ENCODE peak calls at places on chromosomes 12 and 14, in nine cellular contexts. One of them, this sample, is unnamed.

GRCh38 chr12:47071241-47071852 is 8.1 kb upstream of the PCED1B start:
- DNase-seq in glutamatergic neuron: no peak
- DNase-seq in thyroid gland: no peak
- DNase-seq in T-helper 2 cell: peak; percentile 46
- DNase-seq in fibroblast of the conjunctiva: no peak
- DNase-seq in colonic mucosa: no peak
- DNase-seq in activated CD4-positive, alpha-beta T cell treated with anti-CD3 and anti-CD28 coated beads, Interleukin-2, amount 50 U/mL, for 1 hour: no peak
- DNase-seq in astrocyte of the hippocampus: no peak
- DNase-seq in natural killer cell: no peak
- DNase-seq in this sample: no peak

GRCh38 chr14:103131580-103131979 is 8.3 kb downstream of the TNFAIP2 start:
- DNase-seq in glutamatergic neuron: no peak
- DNase-seq in thyroid gland: no peak
- DNase-seq in T-helper 2 cell: no peak
- DNase-seq in fibroblast of the conjunctiva: no peak
- DNase-seq in colonic mucosa: no peak
- DNase-seq in activated CD4-positive, alpha-beta T cell treated with anti-CD3 and anti-CD28 coated beads, Interleukin-2, amount 50 U/mL, for 1 hour: no peak
- DNase-seq in astrocyte of the hippocampus: no peak
- DNase-seq in natural killer cell: no peak
- DNase-seq in this sample: peak; percentile 44

GRCh38 chr12:101328917-101329316 is 49.0 kb downstream of the UTP20 start:
- DNase-seq in glutamatergic neuron: no peak
- DNase-seq in thyroid gland: no peak
- DNase-seq in T-helper 2 cell: no peak
- DNase-seq in fibroblast of the conjunctiva: no peak
- DNase-seq in colonic mucosa: no peak
- DNase-seq in activated CD4-positive, alpha-beta T cell treated with anti-CD3 and anti-CD28 coated beads, Interleukin-2, amount 50 U/mL, for 1 hour: no peak
- DNase-seq in astrocyte of the hippocampus: no peak
- DNase-seq in natural killer cell: no peak
- DNase-seq in this sample: no peak

GRCh38 chr12:50188875-50189575 is 21.9 kb upstream of the CERS5 start:
- DNase-seq in glutamatergic neuron: no peak
- DNase-seq in thyroid gland: peak; percentile 44
- DNase-seq in T-helper 2 cell: peak; percentile 92
- DNase-seq in fibroblast of the conjunctiva: no peak
- DNase-seq in colonic mucosa: peak; percentile 59
- DNase-seq in activated CD4-positive, alpha-beta T cell treated with anti-CD3 and anti-CD28 coated beads, Interleukin-2, amount 50 U/mL, for 1 hour: peak; percentile 12
- DNase-seq in astrocyte of the hippocampus: no peak
- DNase-seq in natural killer cell: no peak
- DNase-seq in this sample: no peak

GRCh38 chr14:55715889-55716288 is 135.9 kb downstream of the KTN1 start:
- DNase-seq in glutamatergic neuron: no peak
- DNase-seq in thyroid gland: no peak
- DNase-seq in T-helper 2 cell: no peak
- DNase-seq in fibroblast of the conjunctiva: peak; percentile 67
- DNase-seq in colonic mucosa: no peak
- DNase-seq in activated CD4-positive, alpha-beta T cell treated with anti-CD3 and anti-CD28 coated beads, Interleukin-2, amount 50 U/mL, for 1 hour: no peak
- DNase-seq in astrocyte of the hippocampus: peak; percentile 90
- DNase-seq in natural killer cell: no peak
- DNase-seq in this sample: no peak

GRCh38 chr14:31435276-31435675 is 14.9 kb upstream of the HEATR5A start:
- DNase-seq in glutamatergic neuron: no peak
- DNase-seq in thyroid gland: no peak
- DNase-seq in T-helper 2 cell: no peak
- DNase-seq in fibroblast of the conjunctiva: peak; percentile 60
- DNase-seq in colonic mucosa: no peak
- DNase-seq in activated CD4-positive, alpha-beta T cell treated with anti-CD3 and anti-CD28 coated beads, Interleukin-2, amount 50 U/mL, for 1 hour: no peak
- DNase-seq in astrocyte of the hippocampus: no peak
- DNase-seq in natural killer cell: no peak
- DNase-seq in this sample: no peak

GRCh38 chr14:59688224-59689170 is 111.9 kb upstream of the CCDC175 start:
- DNase-seq in glutamatergic neuron: peak; percentile 66
- DNase-seq in thyroid gland: peak; percentile 54
- DNase-seq in T-helper 2 cell: peak; percentile 39
- DNase-seq in fibroblast of the conjunctiva: peak; percentile 29
- DNase-seq in colonic mucosa: peak; percentile 57
- DNase-seq in activated CD4-positive, alpha-beta T cell treated with anti-CD3 and anti-CD28 coated beads, Interleukin-2, amount 50 U/mL, for 1 hour: no peak
- DNase-seq in astrocyte of the hippocampus: peak; percentile 76
- DNase-seq in natural killer cell: no peak
- DNase-seq in this sample: no peak

GRCh38 chr14:55588259-55588699 is 8.3 kb downstream of the KTN1 start:
- DNase-seq in glutamatergic neuron: no peak
- DNase-seq in thyroid gland: no peak
- DNase-seq in T-helper 2 cell: no peak
- DNase-seq in fibroblast of the conjunctiva: no peak
- DNase-seq in colonic mucosa: no peak
- DNase-seq in activated CD4-positive, alpha-beta T cell treated with anti-CD3 and anti-CD28 coated beads, Interleukin-2, amount 50 U/mL, for 1 hour: no peak
- DNase-seq in astrocyte of the hippocampus: no peak
- DNase-seq in natural killer cell: no peak
- DNase-seq in this sample: no peak

GRCh38 chr12:50251619-50252300 is 31.6 kb downstream of the LIMA1 start:
- DNase-seq in glutamatergic neuron: no peak
- DNase-seq in thyroid gland: no peak
- DNase-seq in T-helper 2 cell: peak; percentile 77
- DNase-seq in fibroblast of the conjunctiva: no peak
- DNase-seq in colonic mucosa: no peak
- DNase-seq in activated CD4-positive, alpha-beta T cell treated with anti-CD3 and anti-CD28 coated beads, Interleukin-2, amount 50 U/mL, for 1 hour: no peak
- DNase-seq in astrocyte of the hippocampus: no peak
- DNase-seq in natural killer cell: no peak
- DNase-seq in this sample: no peak

GRCh38 chr14:74941676-74942097 is 13.7 kb downstream of the PGF start:
- DNase-seq in glutamatergic neuron: no peak
- DNase-seq in thyroid gland: peak; percentile 45
- DNase-seq in T-helper 2 cell: peak; percentile 66
- DNase-seq in fibroblast of the conjunctiva: no peak
- DNase-seq in colonic mucosa: no peak
- DNase-seq in activated CD4-positive, alpha-beta T cell treated with anti-CD3 and anti-CD28 coated beads, Interleukin-2, amount 50 U/mL, for 1 hour: peak; percentile 51
- DNase-seq in astrocyte of the hippocampus: peak; percentile 59
- DNase-seq in natural killer cell: peak; percentile 59
- DNase-seq in this sample: peak; percentile 81

GRCh38 chr14:94322648-94323570 is at the start of gene SERPINA6:
- DNase-seq in glutamatergic neuron: no peak
- DNase-seq in thyroid gland: no peak
- DNase-seq in T-helper 2 cell: no peak
- DNase-seq in fibroblast of the conjunctiva: peak; percentile 32
- DNase-seq in colonic mucosa: peak; percentile 46
- DNase-seq in activated CD4-positive, alpha-beta T cell treated with anti-CD3 and anti-CD28 coated beads, Interleukin-2, amount 50 U/mL, for 1 hour: no peak
- DNase-seq in astrocyte of the hippocampus: peak; percentile 78
- DNase-seq in natural killer cell: no peak
- DNase-seq in this sample: no peak

GRCh38 chr12:67370979-67371378 is 101.8 kb downstream of the CAND1 start:
- DNase-seq in glutamatergic neuron: no peak
- DNase-seq in thyroid gland: no peak
- DNase-seq in T-helper 2 cell: no peak
- DNase-seq in fibroblast of the conjunctiva: no peak
- DNase-seq in colonic mucosa: no peak
- DNase-seq in activated CD4-positive, alpha-beta T cell treated with anti-CD3 and anti-CD28 coated beads, Interleukin-2, amount 50 U/mL, for 1 hour: no peak
- DNase-seq in astrocyte of the hippocampus: peak; percentile 25
- DNase-seq in natural killer cell: no peak
- DNase-seq in this sample: no peak

GRCh38 chr14:53628747-53629146 is 327.9 kb downstream of the BMP4 start:
- DNase-seq in glutamatergic neuron: no peak
- DNase-seq in thyroid gland: no peak
- DNase-seq in T-helper 2 cell: no peak
- DNase-seq in fibroblast of the conjunctiva: no peak
- DNase-seq in colonic mucosa: no peak
- DNase-seq in activated CD4-positive, alpha-beta T cell treated with anti-CD3 and anti-CD28 coated beads, Interleukin-2, amount 50 U/mL, for 1 hour: no peak
- DNase-seq in astrocyte of the hippocampus: no peak
- DNase-seq in natural killer cell: no peak
- DNase-seq in this sample: no peak

GRCh38 chr14:72644038-72644437 is 249.9 kb downstream of the DPF3 start:
- DNase-seq in glutamatergic neuron: peak; percentile 34
- DNase-seq in thyroid gland: no peak
- DNase-seq in T-helper 2 cell: no peak
- DNase-seq in fibroblast of the conjunctiva: no peak
- DNase-seq in colonic mucosa: no peak
- DNase-seq in activated CD4-positive, alpha-beta T cell treated with anti-CD3 and anti-CD28 coated beads, Interleukin-2, amount 50 U/mL, for 1 hour: no peak
- DNase-seq in astrocyte of the hippocampus: no peak
- DNase-seq in natural killer cell: no peak
- DNase-seq in this sample: no peak

GRCh38 chr12:124673881-124674617 is 106.6 kb upstream of the NCOR2 start:
- DNase-seq in glutamatergic neuron: peak; percentile 83
- DNase-seq in thyroid gland: no peak
- DNase-seq in T-helper 2 cell: no peak
- DNase-seq in fibroblast of the conjunctiva: no peak
- DNase-seq in colonic mucosa: no peak
- DNase-seq in activated CD4-positive, alpha-beta T cell treated with anti-CD3 and anti-CD28 coated beads, Interleukin-2, amount 50 U/mL, for 1 hour: no peak
- DNase-seq in astrocyte of the hippocampus: no peak
- DNase-seq in natural killer cell: no peak
- DNase-seq in this sample: no peak

GRCh38 chr12:52543985-52544888 is 8.7 kb downstream of the KRT71 start:
- DNase-seq in glutamatergic neuron: no peak
- DNase-seq in thyroid gland: peak; percentile 72
- DNase-seq in T-helper 2 cell: no peak
- DNase-seq in fibroblast of the conjunctiva: no peak
- DNase-seq in colonic mucosa: no peak
- DNase-seq in activated CD4-positive, alpha-beta T cell treated with anti-CD3 and anti-CD28 coated beads, Interleukin-2, amount 50 U/mL, for 1 hour: no peak
- DNase-seq in astrocyte of the hippocampus: no peak
- DNase-seq in natural killer cell: no peak
- DNase-seq in this sample: no peak

GRCh38 chr12:88057994-88058718 is 29.0 kb upstream of the C12orf50 start:
- DNase-seq in glutamatergic neuron: no peak
- DNase-seq in thyroid gland: no peak
- DNase-seq in T-helper 2 cell: peak; percentile 18
- DNase-seq in fibroblast of the conjunctiva: no peak
- DNase-seq in colonic mucosa: no peak
- DNase-seq in activated CD4-positive, alpha-beta T cell treated with anti-CD3 and anti-CD28 coated beads, Interleukin-2, amount 50 U/mL, for 1 hour: no peak
- DNase-seq in astrocyte of the hippocampus: peak; percentile 2
- DNase-seq in natural killer cell: no peak
- DNase-seq in this sample: no peak

GRCh38 chr12:108475396-108475795 is 39.7 kb upstream of the FICD start:
- DNase-seq in glutamatergic neuron: peak; percentile 60
- DNase-seq in thyroid gland: no peak
- DNase-seq in T-helper 2 cell: no peak
- DNase-seq in fibroblast of the conjunctiva: no peak
- DNase-seq in colonic mucosa: no peak
- DNase-seq in activated CD4-positive, alpha-beta T cell treated with anti-CD3 and anti-CD28 coated beads, Interleukin-2, amount 50 U/mL, for 1 hour: no peak
- DNase-seq in astrocyte of the hippocampus: no peak
- DNase-seq in natural killer cell: no peak
- DNase-seq in this sample: no peak

GRCh38 chr14:31992051-31992450 is 85.1 kb upstream of the ARHGAP5 start:
- DNase-seq in glutamatergic neuron: no peak
- DNase-seq in thyroid gland: no peak
- DNase-seq in T-helper 2 cell: no peak
- DNase-seq in fibroblast of the conjunctiva: no peak
- DNase-seq in colonic mucosa: no peak
- DNase-seq in activated CD4-positive, alpha-beta T cell treated with anti-CD3 and anti-CD28 coated beads, Interleukin-2, amount 50 U/mL, for 1 hour: no peak
- DNase-seq in astrocyte of the hippocampus: no peak
- DNase-seq in natural killer cell: no peak
- DNase-seq in this sample: no peak

GRCh38 chr14:35331605-35332516 is 39.7 kb downstream of the PSMA6 start:
- DNase-seq in glutamatergic neuron: no peak
- DNase-seq in thyroid gland: peak; percentile 83
- DNase-seq in T-helper 2 cell: peak; percentile 22
- DNase-seq in fibroblast of the conjunctiva: no peak
- DNase-seq in colonic mucosa: peak; percentile 80
- DNase-seq in activated CD4-positive, alpha-beta T cell treated with anti-CD3 and anti-CD28 coated beads, Interleukin-2, amount 50 U/mL, for 1 hour: no peak
- DNase-seq in astrocyte of the hippocampus: peak; percentile 47
- DNase-seq in natural killer cell: no peak
- DNase-seq in this sample: peak; percentile 64

GRCh38 chr14:24279301-24280186 is 8.1 kb upstream of the RABGGTA start:
- DNase-seq in glutamatergic neuron: no peak
- DNase-seq in thyroid gland: no peak
- DNase-seq in T-helper 2 cell: peak; percentile 65
- DNase-seq in fibroblast of the conjunctiva: no peak
- DNase-seq in colonic mucosa: no peak
- DNase-seq in activated CD4-positive, alpha-beta T cell treated with anti-CD3 and anti-CD28 coated beads, Interleukin-2, amount 50 U/mL, for 1 hour: peak; percentile 47
- DNase-seq in astrocyte of the hippocampus: no peak
- DNase-seq in natural killer cell: no peak
- DNase-seq in this sample: peak; percentile 53

GRCh38 chr12:121751034-121751433 is 38.5 kb downstream of the TMEM120B start:
- DNase-seq in glutamatergic neuron: no peak
- DNase-seq in thyroid gland: no peak
- DNase-seq in T-helper 2 cell: no peak
- DNase-seq in fibroblast of the conjunctiva: no peak
- DNase-seq in colonic mucosa: no peak
- DNase-seq in activated CD4-positive, alpha-beta T cell treated with anti-CD3 and anti-CD28 coated beads, Interleukin-2, amount 50 U/mL, for 1 hour: no peak
- DNase-seq in astrocyte of the hippocampus: no peak
- DNase-seq in natural killer cell: peak; percentile 35
- DNase-seq in this sample: no peak

GRCh38 chr14:95291859-95292542 is 27.7 kb downstream of the CLMN start:
- DNase-seq in glutamatergic neuron: no peak
- DNase-seq in thyroid gland: peak; percentile 37
- DNase-seq in T-helper 2 cell: no peak
- DNase-seq in fibroblast of the conjunctiva: peak; percentile 56
- DNase-seq in colonic mucosa: peak; percentile 70
- DNase-seq in activated CD4-positive, alpha-beta T cell treated with anti-CD3 and anti-CD28 coated beads, Interleukin-2, amount 50 U/mL, for 1 hour: no peak
- DNase-seq in astrocyte of the hippocampus: peak; percentile 49
- DNase-seq in natural killer cell: no peak
- DNase-seq in this sample: peak; percentile 91

GRCh38 chr14:75274899-75275569 is 3.6 kb upstream of the FOS start:
- DNase-seq in glutamatergic neuron: no peak
- DNase-seq in thyroid gland: peak; percentile 62
- DNase-seq in T-helper 2 cell: peak; percentile 58
- DNase-seq in fibroblast of the conjunctiva: no peak
- DNase-seq in colonic mucosa: peak; percentile 63
- DNase-seq in activated CD4-positive, alpha-beta T cell treated with anti-CD3 and anti-CD28 coated beads, Interleukin-2, amount 50 U/mL, for 1 hour: peak; percentile 47
- DNase-seq in astrocyte of the hippocampus: no peak
- DNase-seq in natural killer cell: peak; percentile 72
- DNase-seq in this sample: peak; percentile 97

GRCh38 chr14:74612346-74613021 is 447 bp upstream of the LTBP2 start:
- DNase-seq in glutamatergic neuron: peak; percentile 91
- DNase-seq in thyroid gland: peak; percentile 89
- DNase-seq in T-helper 2 cell: peak; percentile 85
- DNase-seq in fibroblast of the conjunctiva: no peak
- DNase-seq in colonic mucosa: peak; percentile 69
- DNase-seq in activated CD4-positive, alpha-beta T cell treated with anti-CD3 and anti-CD28 coated beads, Interleukin-2, amount 50 U/mL, for 1 hour: peak; percentile 82
- DNase-seq in astrocyte of the hippocampus: peak; percentile 97
- DNase-seq in natural killer cell: peak; percentile 89
- DNase-seq in this sample: peak; percentile 68

GRCh38 chr12:124618291-124618902 is 51.0 kb upstream of the NCOR2 start:
- DNase-seq in glutamatergic neuron: no peak
- DNase-seq in thyroid gland: no peak
- DNase-seq in T-helper 2 cell: no peak
- DNase-seq in fibroblast of the conjunctiva: no peak
- DNase-seq in colonic mucosa: no peak
- DNase-seq in activated CD4-positive, alpha-beta T cell treated with anti-CD3 and anti-CD28 coated beads, Interleukin-2, amount 50 U/mL, for 1 hour: no peak
- DNase-seq in astrocyte of the hippocampus: no peak
- DNase-seq in natural killer cell: no peak
- DNase-seq in this sample: no peak

GRCh38 chr12:67853204-67853603 is 136.0 kb upstream of the IFNG-AS1 start:
- DNase-seq in glutamatergic neuron: no peak
- DNase-seq in thyroid gland: no peak
- DNase-seq in T-helper 2 cell: no peak
- DNase-seq in fibroblast of the conjunctiva: peak; percentile 17
- DNase-seq in colonic mucosa: no peak
- DNase-seq in activated CD4-positive, alpha-beta T cell treated with anti-CD3 and anti-CD28 coated beads, Interleukin-2, amount 50 U/mL, for 1 hour: no peak
- DNase-seq in astrocyte of the hippocampus: no peak
- DNase-seq in natural killer cell: no peak
- DNase-seq in this sample: no peak

GRCh38 chr14:90660865-90661570 is 155.2 kb downstream of the TTC7B start:
- DNase-seq in glutamatergic neuron: no peak
- DNase-seq in thyroid gland: peak; percentile 90
- DNase-seq in T-helper 2 cell: no peak
- DNase-seq in fibroblast of the conjunctiva: no peak
- DNase-seq in colonic mucosa: peak; percentile 89
- DNase-seq in activated CD4-positive, alpha-beta T cell treated with anti-CD3 and anti-CD28 coated beads, Interleukin-2, amount 50 U/mL, for 1 hour: no peak
- DNase-seq in astrocyte of the hippocampus: no peak
- DNase-seq in natural killer cell: no peak
- DNase-seq in this sample: no peak

GRCh38 chr14:96268426-96269358 is 12.7 kb downstream of the BDKRB1 start:
- DNase-seq in glutamatergic neuron: no peak
- DNase-seq in thyroid gland: no peak
- DNase-seq in T-helper 2 cell: no peak
- DNase-seq in fibroblast of the conjunctiva: peak; percentile 88
- DNase-seq in colonic mucosa: peak; percentile 43
- DNase-seq in activated CD4-positive, alpha-beta T cell treated with anti-CD3 and anti-CD28 coated beads, Interleukin-2, amount 50 U/mL, for 1 hour: no peak
- DNase-seq in astrocyte of the hippocampus: peak; percentile 62
- DNase-seq in natural killer cell: no peak
- DNase-seq in this sample: no peak

GRCh38 chr12:130870442-130871285 is 1.2 kb upstream of the RAN start:
- DNase-seq in glutamatergic neuron: peak; percentile 75
- DNase-seq in thyroid gland: peak; percentile 53
- DNase-seq in T-helper 2 cell: peak; percentile 94
- DNase-seq in fibroblast of the conjunctiva: peak; percentile 98
- DNase-seq in colonic mucosa: peak; percentile 42
- DNase-seq in activated CD4-positive, alpha-beta T cell treated with anti-CD3 and anti-CD28 coated beads, Interleukin-2, amount 50 U/mL, for 1 hour: peak; percentile 61
- DNase-seq in astrocyte of the hippocampus: peak; percentile 89
- DNase-seq in natural killer cell: peak; percentile 45
- DNase-seq in this sample: peak; percentile 76

GRCh38 chr14:30443368-30444007 is 115.5 kb upstream of the G2E3 start:
- DNase-seq in glutamatergic neuron: no peak
- DNase-seq in thyroid gland: no peak
- DNase-seq in T-helper 2 cell: peak; percentile 25
- DNase-seq in fibroblast of the conjunctiva: peak; percentile 23
- DNase-seq in colonic mucosa: no peak
- DNase-seq in activated CD4-positive, alpha-beta T cell treated with anti-CD3 and anti-CD28 coated beads, Interleukin-2, amount 50 U/mL, for 1 hour: no peak
- DNase-seq in astrocyte of the hippocampus: peak; percentile 78
- DNase-seq in natural killer cell: no peak
- DNase-seq in this sample: no peak

This sample was measured in CD14-positive monocyte.